ENCODE peak calls at places on chromosomes 5 and 9, in four cellular contexts. C is astrocyte, E is esophagus squamous epithelium, U is brain microvascular endothelial cell. L is an unnamed sample.
A peak's percentile ranks its signal among the peaks of the same experiment; 100 is the strongest.

GRCh38 chr5:133117930-133118445 is 66.2 kb downstream of the HSPA4 start:
- DNase-seq in C (no peak), E (no peak), U (no peak), L (no peak)

GRCh38 chr5:20088361-20088760 is 100.4 kb upstream of the CDH18 start:
- DNase-seq in C (no peak), E (no peak), U (no peak), L (no peak)

GRCh38 chr5:172861461-172861860 is 27.4 kb downstream of the ERGIC1 start:
- DNase-seq in C (no peak), E (no peak), U (no peak), L (no peak)

GRCh38 chr9:8179381-8180053 is 379.9 kb upstream of the DMAC1 start:
- DNase-seq in C (no peak), E (no peak), U (no peak), L (no peak)

GRCh38 chr9:5392285-5392684 is 45.4 kb downstream of the PLGRKT start:
- DNase-seq in C (no peak), E (no peak), U (no peak), L (no peak)

GRCh38 chr5:174310243-174310642 is 264.7 kb downstream of the NSG2 start:
- DNase-seq in C (no peak), E (no peak), U (no peak), L (no peak)

GRCh38 chr5:170551076-170551475 is 47.3 kb downstream of the KCNIP1 start:
- DNase-seq in C (peak; percentile 38), E (no peak), U (no peak), L (no peak)

GRCh38 chr5:17157916-17158529 is 59.4 kb upstream of the BASP1 start:
- DNase-seq in C (peak; percentile 98), E (no peak), U (peak; percentile 91), L (peak; percentile 84)

GRCh38 chr5:126445502-126446174 is 22.4 kb downstream of the GRAMD2B start:
- DNase-seq in C (peak; percentile 50), E (no peak), U (no peak), L (no peak)

GRCh38 chr5:159094745-159095144 is 5.0 kb downstream of the EBF1 start:
- DNase-seq in C (peak; percentile 66), E (no peak), U (peak; percentile 90), L (no peak)

GRCh38 chr9:136588663-136589464 is 43.0 kb upstream of the NOTCH1 start:
- DNase-seq in C (no peak), E (no peak), U (no peak), L (no peak)

GRCh38 chr5:134242146-134242545 is 16.3 kb upstream of the PPP2CA start:
- DNase-seq in C (peak; percentile 90), E (no peak), U (peak; percentile 95), L (no peak)

GRCh38 chr5:66843065-66843464 is 246.9 kb downstream of the MAST4 start:
- DNase-seq in C (no peak), E (no peak), U (no peak), L (no peak)

GRCh38 chr5:28344803-28345433 is 1306.5 kb upstream of the CDH9 start:
- DNase-seq in C (peak; percentile 18), E (no peak), U (peak; percentile 56), L (peak; percentile 7)
- TF ChIP-seq CTCF in C (peak; percentile 55), E (no peak), U (peak; percentile 52), L (peak; percentile 50)

DNA sequence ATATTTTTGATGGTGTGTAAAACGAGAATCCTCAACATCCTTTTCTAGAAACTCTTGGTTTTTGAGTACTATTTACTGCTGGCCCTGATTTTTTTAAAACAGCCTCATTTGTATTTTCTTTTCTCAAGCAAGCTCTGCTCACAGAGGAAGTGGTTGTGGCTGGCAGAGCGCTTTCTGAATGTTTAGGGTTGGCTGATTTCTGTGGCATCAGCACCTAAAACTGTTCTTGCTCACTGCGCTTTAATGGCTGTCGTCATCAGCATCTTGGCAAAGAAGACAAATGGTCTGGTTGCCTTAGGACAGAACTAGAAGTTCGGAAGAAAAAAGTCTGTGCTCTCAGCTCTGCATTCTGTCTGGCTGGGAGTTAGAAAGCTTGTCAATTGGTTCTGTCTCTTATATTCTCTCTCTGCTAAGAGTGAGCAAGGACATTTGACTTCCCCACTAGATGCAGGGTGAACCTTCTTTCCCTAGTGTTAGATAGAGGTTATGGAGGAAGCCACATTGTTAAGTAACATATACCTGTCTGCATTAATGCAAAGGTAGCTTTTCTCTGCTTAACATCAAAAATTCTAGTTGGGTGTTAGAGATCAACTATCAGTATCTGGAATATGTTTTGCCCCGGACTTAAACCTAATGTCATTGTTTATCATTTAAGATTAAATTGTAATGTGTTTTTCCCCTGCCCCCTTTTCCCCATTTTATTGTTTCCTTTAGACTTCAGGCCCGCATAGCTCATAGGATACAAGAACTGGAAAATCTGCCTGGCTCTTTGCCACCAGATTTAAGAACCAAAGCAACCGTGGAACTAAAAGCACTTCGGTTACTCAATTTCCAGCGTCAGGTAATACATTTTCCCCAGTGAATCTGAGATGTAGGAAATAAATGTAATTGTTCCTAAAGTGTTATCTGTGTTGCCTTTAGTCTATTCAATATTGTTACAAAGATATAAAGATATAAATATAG is 39.0 kb downstream of the SMARCA2 start:
- DNase-seq in C (peak; percentile 91), E (no peak), U (no peak), L (peak; percentile 86)
- H3K4me3 ChIP-seq in C (peak overlapping the region; percentile 22), E (no peak overlapping the region), U (no peak overlapping the region), L (no peak overlapping the region)

GRCh38 chr9:93076792-93077128 is 18.3 kb downstream of the SUSD3 start:
- DNase-seq in C (no peak), E (no peak), U (no peak), L (no peak)
- H3K36me3 ChIP-seq in C (no peaks in the 10 kb centered on the region), E (no peaks in the 10 kb centered on the region), U (no peaks in the 10 kb centered on the region), L (no peaks in the 10 kb centered on the region)

GRCh38 chr5:127572930-127573329 is 55.5 kb downstream of the PRRC1 start:
- DNase-seq in C (no peak), E (no peak), U (no peak), L (no peak)
- TF ChIP-seq CTCF in C (no peak), E (no peak), U (peak; percentile 21), L (peak; percentile 24)

GRCh38 chr5:132100672-132101261 is 27.2 kb downstream of the CSF2 start:
- DNase-seq in C (no peak), E (no peak), U (no peak), L (peak; percentile 25)
- H3K4me3 ChIP-seq in C (no peak overlapping the region), E (no peak overlapping the region), U (no peak overlapping the region), L (no peak overlapping the region)

GRCh38 chr9:15484802-15485201 is 26.0 kb downstream of the PSIP1 start:
- DNase-seq in C (no peak), E (no peak), U (no peak), L (no peak)
- H3K36me3 ChIP-seq in C (peaks cover 8% of the 10 kb centered on the region), E (no peaks in the 10 kb centered on the region), U (no peaks in the 10 kb centered on the region), L (no peaks in the 10 kb centered on the region)

DNA sequence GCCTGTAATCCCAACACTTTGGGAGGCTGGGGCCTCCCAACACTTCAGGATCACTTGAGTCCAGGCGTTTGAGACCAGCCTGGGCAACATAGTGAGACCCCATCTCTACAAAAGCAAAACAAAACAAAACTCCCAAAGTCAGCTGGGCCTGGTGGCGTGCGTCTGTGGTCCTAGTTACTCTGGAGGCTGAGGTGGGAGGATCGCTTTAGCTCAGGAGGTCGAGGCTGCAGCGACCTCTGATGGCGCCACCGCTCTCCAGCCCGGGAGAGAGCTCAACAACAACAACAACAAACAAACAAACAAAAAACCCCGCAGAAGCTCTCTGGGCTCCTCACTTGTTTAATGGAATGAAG is 528 bp downstream of the ACOT12 start:
- DNase-seq in C (no peak), E (no peak), U (no peak), L (no peak)
- TF ChIP-seq CTCF in C (no peak), E (no peak), U (no peak), L (peak; percentile 12)

DNA sequence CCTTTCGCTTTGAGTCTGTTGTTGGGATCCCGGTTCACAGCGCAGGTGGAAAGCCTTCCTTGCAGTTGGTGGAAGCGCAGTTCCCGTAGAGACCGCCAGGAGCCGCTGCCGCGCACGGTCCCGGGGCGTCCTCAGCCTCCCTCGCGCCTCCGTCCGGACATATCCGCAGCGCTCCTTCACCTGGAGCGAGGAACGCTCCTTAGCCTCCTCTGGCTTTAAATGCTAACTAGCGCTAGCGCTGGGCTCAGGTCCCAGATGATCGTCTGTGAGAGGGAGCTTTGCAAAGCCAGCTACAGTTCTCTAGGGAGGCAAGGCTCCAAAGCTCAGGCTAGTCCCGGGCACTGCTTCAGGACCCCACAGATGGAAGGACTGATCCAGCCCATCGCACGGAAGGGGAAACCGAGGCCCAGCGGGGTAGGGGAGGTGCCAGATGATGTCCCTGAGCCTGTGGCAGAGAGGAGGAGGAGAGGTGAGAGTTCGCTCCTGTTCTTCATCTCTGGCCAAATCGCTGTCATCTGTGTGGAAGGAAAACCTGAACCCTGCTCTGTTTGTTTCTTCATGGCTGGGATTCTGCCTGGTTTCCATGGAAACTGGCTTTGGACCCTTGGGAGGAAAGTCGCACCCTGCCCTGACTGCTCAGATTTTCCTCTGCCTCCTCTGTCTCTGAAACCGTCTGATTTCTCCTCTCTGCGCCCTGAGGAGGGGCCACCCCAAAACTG is 31.4 kb downstream of the COL15A1 start:
- DNase-seq in C (peak; percentile 44), E (no peak), U (peak; percentile 68), L (no peak)
- H3K4me3 ChIP-seq in C (peak overlapping the region; percentile 8), E (no peak overlapping the region), U (peak overlapping the region; percentile 36), L (no peak overlapping the region)

DNA sequence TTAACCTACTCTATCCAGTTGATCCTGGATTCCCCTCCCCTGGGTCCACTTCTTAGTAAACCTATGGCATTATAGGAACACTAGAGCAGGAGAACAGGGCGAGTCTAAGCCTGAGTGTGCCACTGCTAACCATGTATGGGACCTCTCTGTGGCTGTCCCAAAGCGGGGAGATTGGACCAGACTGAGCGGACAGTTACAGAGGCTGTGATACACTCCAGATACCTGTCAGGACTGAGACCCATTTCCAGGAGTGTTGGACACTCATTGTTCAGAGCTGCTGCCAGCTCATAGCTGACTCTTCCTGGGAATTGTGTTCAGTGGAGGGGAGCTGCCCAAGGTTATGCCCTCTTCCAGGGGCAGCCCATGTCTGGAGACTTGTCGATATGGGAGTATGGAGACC is 11.9 kb upstream of the LTC4S start:
- DNase-seq in C (no peak), E (no peak), U (no peak), L (no peak)
- H3K36me3 ChIP-seq in C (peaks cover 11% of the 10 kb centered on the region), E (no peaks in the 10 kb centered on the region), U (peaks cover 6% of the 10 kb centered on the region), L (no peaks in the 10 kb centered on the region)

DNA sequence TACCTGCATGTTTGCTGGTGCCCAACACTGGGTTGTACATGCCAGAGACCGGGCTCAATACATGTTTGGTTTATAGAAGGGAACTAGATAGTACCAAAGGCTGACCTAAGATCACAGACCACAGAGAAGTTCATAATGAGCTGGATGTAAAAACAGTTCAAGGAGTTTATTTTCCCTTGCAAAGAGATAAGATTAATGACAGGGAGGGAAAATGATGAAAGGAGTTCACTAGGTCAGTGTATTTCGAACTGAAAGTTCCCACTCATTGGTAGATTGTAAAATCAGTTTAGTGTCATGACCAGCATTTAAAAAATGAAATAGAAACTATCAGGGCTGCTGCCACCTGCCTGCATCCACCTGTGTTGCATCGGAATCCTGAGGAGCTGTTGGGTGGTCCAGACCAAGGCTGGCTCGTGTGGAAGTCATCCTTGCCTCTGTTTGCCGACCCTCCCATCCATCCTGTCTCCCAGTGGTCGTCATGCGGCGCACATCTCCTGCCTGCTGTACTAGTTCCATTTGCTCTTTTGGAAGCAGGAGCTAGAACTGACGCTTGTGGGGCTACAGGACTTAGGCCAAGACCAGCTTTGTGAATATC is 21.1 kb downstream of the TBC1D2 start:
- DNase-seq in C (no peak), E (no peak), U (no peak), L (no peak)
- TF ChIP-seq CTCF in C (no peak), E (no peak), U (no peak), L (no peak)